ENCODE peak calls at places on chromosomes 2 and 18, in nine cellular contexts. L is NCI-H69, N is nucleus accumbens, Q is retina, M is lower lobe of right lung, K is RPMI8226, G is T-cell, B is AG08396, R is naive B cell. U is an unnamed sample.

GRCh38 chr2:144402282-144402681 is 117.6 kb downstream of the ZEB2 start:
- DNase-seq in L (peak), N (no peak), Q (peak), M (peak), K (no peak), G (no peak), B (peak), R (no peak), U (no peak)

GRCh38 chr2:98704499-98705332 is 26.2 kb downstream of the MGAT4A start:
- DNase-seq in L (peak), N (no peak), Q (no peak), M (no peak), K (no peak), G (no peak), B (no peak), R (no peak), U (no peak)

GRCh38 chr2:43880471-43880870 is 41.7 kb downstream of the ABCG8 start:
- DNase-seq in L (peak), N (no peak), Q (no peak), M (no peak), K (no peak), G (no peak), B (no peak), R (no peak), U (no peak)

GRCh38 chr18:56748698-56749268 is 97.6 kb downstream of the WDR7 start:
- DNase-seq in L (peak), N (no peak), Q (peak), M (no peak), K (peak), G (no peak), B (peak), R (peak), U (no peak)

GRCh38 chr2:241499146-241499965 is 9.0 kb downstream of the STK25 start:
- DNase-seq in L (peak), N (no peak), Q (no peak), M (no peak), K (no peak), G (no peak), B (no peak), R (no peak), U (no peak)

GRCh38 chr2:64644240-64645013 is 9.3 kb downstream of the SERTAD2 start:
- DNase-seq in L (peak), N (peak), Q (peak), M (peak), K (peak), G (peak), B (peak), R (peak), U (peak)

GRCh38 chr2:216017365-216017764 is 4.0 kb upstream of the MREG start:
- DNase-seq in L (peak), N (no peak), Q (no peak), M (no peak), K (peak), G (no peak), B (peak), R (no peak), U (no peak)

GRCh38 chr2:134250840-134251461 is 2.9 kb upstream of the MGAT5 start:
- DNase-seq in L (peak), N (no peak), Q (no peak), M (no peak), K (no peak), G (no peak), B (no peak), R (no peak), U (no peak)

U was measured in CD8-positive, alpha-beta T cell.